ENCODE peak calls at places on chromosomes 11 and 22, in four cellular contexts. Z is lung, L is IMR-90, D is HCT116. I is an unnamed sample.

GRCh38 chr11:122207505-122207904 is 91.5 kb upstream of the BLID start:
- DNase-seq in Z (no peak), L (peak; percentile 81), D (no peak), I (no peak)

GRCh38 chr22:44409691-44410316 is 88.2 kb downstream of the RTL6 start:
- DNase-seq in Z (no peak), L (no peak), D (no peak), I (no peak)

GRCh38 chr11:89436071-89436470 is 55.1 kb downstream of the NOX4 start:
- DNase-seq in Z (peak; percentile 45), L (peak; percentile 58), D (no peak), I (no peak)

GRCh38 chr11:132171031-132171430 is 800.6 kb downstream of the NTM start:
- DNase-seq in Z (no peak), L (no peak), D (no peak), I (no peak)

GRCh38 chr11:34970033-34970432 is 53.6 kb downstream of the PDHX start:
- DNase-seq in Z (no peak), L (no peak), D (no peak), I (no peak)

GRCh38 chr11:19444231-19444630 is 203.5 kb upstream of the E2F8 start:
- DNase-seq in Z (no peak), L (peak; percentile 50), D (no peak), I (no peak)

GRCh38 chr22:26852176-26852575 is 194.8 kb downstream of the MIAT start:
- DNase-seq in Z (peak; percentile 11), L (no peak), D (no peak), I (no peak)

GRCh38 chr11:10325398-10326079 is 20.7 kb downstream of the ADM start:
- DNase-seq in Z (no peak), L (peak; percentile 99), D (no peak), I (no peak)

GRCh38 chr11:115990004-115990447 is 485.8 kb upstream of the CADM1 start:
- DNase-seq in Z (no peak), L (no peak), D (no peak), I (peak; percentile 34)

GRCh38 chr22:42688914-42689275 is 31.8 kb downstream of the A4GALT start:
- DNase-seq in Z (no peak), L (no peak), D (no peak), I (no peak)

GRCh38 chr11:66956689-66957290 is 1.4 kb downstream of the PC start:
- DNase-seq in Z (no peak), L (peak; percentile 97), D (no peak), I (peak; percentile 17)
- TF ChIP-seq CTCF in Z (no peak), L (peak; percentile 35), D (no peak), I (no peak)

GRCh38 chr11:79440451-79441158 is at the start of gene TENM4:
- DNase-seq in Z (no peak), L (peak; percentile 92), D (no peak), I (peak; percentile 84)
- H3K27me3 ChIP-seq in Z (peaks cover 6% of the 10 kb centered on the region), L (peaks cover 4% of the 10 kb centered on the region), D (no peaks in the 10 kb centered on the region), I (peaks cover 15% of the 10 kb centered on the region)

DNA sequence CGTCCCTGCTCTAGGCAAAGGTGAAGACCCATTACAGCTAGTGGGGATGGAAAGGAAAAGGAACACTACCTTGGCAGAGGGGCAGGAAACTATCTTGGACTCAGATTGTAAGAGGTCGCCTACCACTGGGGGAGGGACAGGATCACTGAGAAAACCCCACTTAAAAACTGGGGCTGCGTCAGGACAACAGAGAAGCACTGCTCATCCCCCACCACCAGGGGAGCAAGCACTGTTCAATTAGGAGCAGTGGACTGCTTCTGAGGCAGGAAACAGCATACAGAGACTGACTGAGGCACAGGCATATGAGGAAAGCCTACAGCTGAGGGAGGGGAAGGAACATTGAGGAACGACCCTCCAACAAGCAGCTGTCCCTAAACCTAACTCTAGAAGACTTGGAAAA is 20.8 kb upstream of the DLAT start:
- DNase-seq in Z (no peak), L (no peak), D (peak; percentile 10), I (no peak)
- TF ChIP-seq CTCF in Z (no peak), L (peak; percentile 26), D (peak; percentile 70), I (no peak)

GRCh38 chr11:20609727-20610707 is 10.6 kb downstream of the SLC6A5 start:
- DNase-seq in Z (peak; percentile 64), L (peak; percentile 48), D (peak; percentile 41), I (peak; percentile 76)
- H3K27me3 ChIP-seq in Z (peaks cover 18% of the 10 kb centered on the region), L (peaks cover 24% of the 10 kb centered on the region), D (peaks cover 21% of the 10 kb centered on the region), I (peaks cover 29% of the 10 kb centered on the region)

DNA sequence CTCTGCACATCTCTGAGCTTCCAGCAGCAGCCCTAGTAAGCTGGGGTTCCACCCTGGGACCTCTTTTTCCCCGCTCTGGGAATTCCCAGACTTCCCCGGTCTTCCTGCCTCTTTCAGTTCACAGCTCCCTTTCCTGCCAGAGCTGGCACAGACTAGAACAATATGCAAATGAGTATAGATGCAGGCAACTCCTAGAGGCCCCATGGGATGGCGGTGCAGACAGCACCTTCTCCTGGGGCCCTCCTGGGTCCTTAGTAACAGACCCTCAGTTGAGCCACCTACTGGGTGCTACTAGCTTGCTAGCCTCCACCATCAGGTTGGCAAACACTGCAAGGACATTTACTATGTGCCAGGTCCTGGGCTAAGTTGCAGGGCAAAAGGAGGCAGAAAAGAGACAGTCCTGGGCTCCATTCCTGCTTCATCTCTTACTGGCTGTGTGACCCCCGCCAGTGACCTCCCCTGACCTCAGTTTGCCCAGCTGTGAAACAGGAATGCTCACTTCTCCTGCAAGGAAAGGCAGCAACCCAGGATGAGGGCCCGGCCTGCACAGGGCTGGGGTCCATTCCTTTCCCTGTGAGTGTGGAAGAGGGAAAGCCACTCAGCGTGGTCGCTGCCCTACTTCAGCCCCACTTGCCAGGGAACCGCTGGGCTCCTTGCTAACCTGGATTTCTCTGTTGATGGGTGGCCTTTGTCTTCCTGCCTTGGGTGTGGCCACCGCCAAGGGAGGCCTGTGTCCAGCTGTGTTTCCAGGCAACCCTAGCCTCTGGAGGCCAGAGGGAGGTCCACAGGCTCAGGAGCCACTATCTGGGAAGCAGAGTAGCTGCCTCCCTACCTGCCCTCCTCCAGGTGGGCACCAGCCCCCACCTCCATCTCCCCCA is 7.3 kb downstream of the RELT start:
- DNase-seq in Z (no peak), L (no peak), D (no peak), I (no peak)
- TF ChIP-seq CTCF in Z (no peak), L (no peak), D (no peak), I (no peak)

GRCh38 chr11:126734752-126735151 is 265.8 kb downstream of the KIRREL3 start:
- DNase-seq in Z (no peak), L (no peak), D (no peak), I (no peak)
- H3K27me3 ChIP-seq in Z (no peaks in the 10 kb centered on the region), L (no peaks in the 10 kb centered on the region), D (peaks cover 64% of the 10 kb centered on the region), I (no peaks in the 10 kb centered on the region)

DNA sequence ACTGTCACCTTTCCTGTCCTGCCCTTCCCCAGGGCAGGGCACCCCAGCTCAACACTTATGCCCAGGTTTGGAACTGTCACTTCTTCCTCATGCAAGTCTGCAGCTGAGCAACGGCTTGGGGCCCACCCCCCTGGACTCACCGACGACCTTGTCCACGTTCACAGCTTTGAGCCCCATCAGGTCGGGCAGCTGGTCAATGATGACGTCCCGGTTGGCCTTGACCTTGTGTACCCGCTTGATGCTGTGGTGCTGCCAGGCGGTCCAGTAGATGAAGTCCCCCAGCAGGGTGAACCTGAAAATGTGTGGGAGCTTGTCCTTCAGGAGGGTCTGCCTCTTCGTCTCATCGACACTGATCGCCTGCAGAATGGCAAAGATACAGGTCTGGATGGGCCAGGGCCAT is 135.0 kb downstream of the CRYBB2 start:
- DNase-seq in Z (no peak), L (no peak), D (no peak), I (no peak)
- TF ChIP-seq CTCF in Z (no peak), L (no peak), D (no peak), I (no peak)

GRCh38 chr11:134379241-134379640 is 32.8 kb downstream of the B3GAT1 start:
- DNase-seq in Z (no peak), L (no peak), D (no peak), I (no peak)
- H3K27me3 ChIP-seq in Z (no peaks in the 10 kb centered on the region), L (no peaks in the 10 kb centered on the region), D (no peaks in the 10 kb centered on the region), I (no peaks in the 10 kb centered on the region)

DNA sequence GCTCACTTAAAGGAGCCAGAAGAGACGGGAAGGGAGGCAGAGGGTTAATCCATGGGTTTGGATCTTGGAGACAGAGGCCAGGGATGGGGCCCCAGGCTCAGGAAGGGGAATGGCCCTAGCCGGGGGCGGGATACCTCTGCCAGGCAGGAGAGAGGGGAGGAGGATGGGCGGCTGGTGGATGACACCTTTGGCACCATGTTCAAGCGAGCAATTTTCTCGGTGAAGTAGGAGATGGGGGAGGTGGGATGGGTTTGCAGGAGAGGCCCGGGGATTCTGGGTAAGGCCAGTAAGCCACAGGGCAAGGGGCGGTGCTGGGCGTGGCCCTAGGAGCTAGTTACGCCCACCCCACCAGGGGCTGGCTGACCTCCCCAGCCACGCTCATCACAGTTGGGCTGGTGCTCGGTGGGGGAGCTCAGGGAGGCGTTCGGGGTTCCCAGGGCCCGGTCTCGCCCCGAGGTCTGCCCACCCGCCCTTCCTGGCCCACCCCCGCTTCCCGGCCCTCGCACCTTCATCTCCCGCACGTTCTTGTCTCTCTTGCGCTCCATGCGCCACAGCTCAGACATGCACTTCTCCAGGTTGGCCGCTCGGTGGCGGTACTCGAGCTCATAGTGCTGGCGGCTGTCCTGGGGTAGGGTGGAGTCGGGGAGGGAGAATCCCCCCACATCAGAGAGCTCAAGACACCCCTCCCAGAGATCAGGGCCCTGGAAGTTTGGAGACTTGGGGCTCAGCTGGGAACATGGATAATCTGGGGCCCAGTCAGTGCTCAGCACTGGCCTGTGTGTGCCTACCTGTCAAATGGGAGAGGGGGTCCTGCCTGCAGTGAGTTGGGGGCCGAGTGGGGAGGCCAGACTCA is 12.7 kb downstream of the BAIAP2L2 start:
- DNase-seq in Z (no peak), L (peak; percentile 12), D (peak; percentile 15), I (no peak)
- TF ChIP-seq CTCF in Z (no peak), L (peak; percentile 22), D (peak; percentile 68), I (no peak)

GRCh38 chr22:33520904-33521780 is 399.1 kb downstream of the LARGE1 start:
- DNase-seq in Z (no peak), L (no peak), D (no peak), I (no peak)
- H3K27me3 ChIP-seq in Z (no peaks in the 10 kb centered on the region), L (no peaks in the 10 kb centered on the region), D (no peaks in the 10 kb centered on the region), I (no peaks in the 10 kb centered on the region)

I was measured in dorsolateral prefrontal cortex.